ENCODE peak calls at places on chromosomes 6 and 20, in four cellular contexts. D is A549; U is cardiac muscle cell; T is effector memory CD4-positive, alpha-beta T cell. F is an unnamed sample.

GRCh38 chr6:151063339-151063738 is 176.4 kb upstream of the AKAP12 start:
- DNase-seq in D (no peak), U (peak), T (no peak), F (no peak)

GRCh38 chr6:31083742-31084354 is 28.5 kb downstream of the C6orf15 start:
- DNase-seq in D (peak), U (peak), T (no peak), F (peak)

GRCh38 chr6:17601389-17601703 is 1.2 kb downstream of the FAM8A1 start:
- DNase-seq in D (no peak), U (no peak), T (no peak), F (no peak)

GRCh38 chr20:46350201-46350985 is 42.1 kb upstream of the CDH22 start:
- DNase-seq in D (peak), U (peak), T (no peak), F (peak)

GRCh38 chr6:83053678-83054077 is 12.0 kb downstream of the UBE3D start:
- DNase-seq in D (no peak), U (no peak), T (no peak), F (no peak)

GRCh38 chr20:49916146-49917002 is 1.0 kb upstream of the SPATA2 start:
- DNase-seq in D (peak), U (no peak), T (no peak), F (peak)

GRCh38 chr6:154127638-154128037 is 88.6 kb downstream of the OPRM1 start:
- DNase-seq in D (no peak), U (no peak), T (no peak), F (peak)

GRCh38 chr20:44738779-44739477 is 6.7 kb upstream of the KCNK15 start:
- DNase-seq in D (peak), U (peak), T (peak), F (peak)

GRCh38 chr20:45044084-45044573 is 56.8 kb downstream of the KCNS1 start:
- DNase-seq in D (peak), U (peak), T (no peak), F (peak)

GRCh38 chr6:87139236-87139635 is 16.1 kb upstream of the ZNF292 start:
- DNase-seq in D (peak), U (peak), T (no peak), F (peak)

GRCh38 chr6:4220619-4221018 is 85.2 kb upstream of the ECI2 start:
- DNase-seq in D (no peak), U (peak), T (no peak), F (no peak)

GRCh38 chr6:53230775-53231467 is 82.3 kb upstream of the GCM1 start:
- DNase-seq in D (no peak), U (no peak), T (no peak), F (no peak)

GRCh38 chr20:45157977-45158376 is 16.7 kb upstream of the PI3 start:
- DNase-seq in D (peak), U (peak), T (no peak), F (no peak)

GRCh38 chr20:50722466-50723155 is 8.8 kb upstream of the PARD6B start:
- DNase-seq in D (no peak), U (no peak), T (no peak), F (no peak)

GRCh38 chr6:131909408-131910218 is 41.6 kb downstream of the CCN2 start:
- DNase-seq in D (peak), U (peak), T (peak), F (peak)

GRCh38 chr6:31652925-31653724 is 664 bp upstream of the BAG6 start:
- DNase-seq in D (no peak), U (no peak), T (no peak), F (peak)

GRCh38 chr20:58986968-58987517 is 6.0 kb downstream of the NELFCD start:
- DNase-seq in D (no peak), U (no peak), T (no peak), F (no peak)

GRCh38 chr6:33414592-33415271 is 3.2 kb downstream of the CUTA start:
- DNase-seq in D (no peak), U (no peak), T (no peak), F (peak)

GRCh38 chr20:7650481-7650880 is 289.8 kb downstream of the HAO1 start:
- DNase-seq in D (no peak), U (peak), T (no peak), F (no peak)

GRCh38 chr20:1965520-1966278 is 28.2 kb downstream of the PDYN start:
- DNase-seq in D (peak), U (peak), T (peak), F (peak)

GRCh38 chr6:143691155-143691554 is 13.4 kb downstream of the PHACTR2 start:
- DNase-seq in D (no peak), U (no peak), T (no peak), F (no peak)

GRCh38 chr6:65999288-65999791 is 292.3 kb upstream of the EYS start:
- DNase-seq in D (no peak), U (no peak), T (no peak), F (no peak)

GRCh38 chr20:52312131-52312729 is 120.7 kb upstream of the ZFP64 start:
- DNase-seq in D (peak), U (peak), T (no peak), F (peak)

GRCh38 chr6:170280689-170281045 is 10.2 kb downstream of the DLL1 start:
- DNase-seq in D (no peak), U (no peak), T (no peak), F (no peak)
- H3K4me3 ChIP-seq in D (peak), U (no peak), T (peak), F (no peak)

GRCh38 chr6:25410102-25410501 is 130.9 kb downstream of the CARMIL1 start:
- DNase-seq in D (no peak), U (no peak), T (no peak), F (no peak)
- H3K4me3 ChIP-seq in D (no peak), U (no peak), T (peak), F (no peak)

GRCh38 chr20:63574829-63575720 is 1.0 kb upstream of the HELZ2 start:
- DNase-seq in D (no peak), U (peak), T (no peak), F (no peak)
- H3K4me3 ChIP-seq in D (no peak), U (no peak), T (no peak), F (no peak)

DNA sequence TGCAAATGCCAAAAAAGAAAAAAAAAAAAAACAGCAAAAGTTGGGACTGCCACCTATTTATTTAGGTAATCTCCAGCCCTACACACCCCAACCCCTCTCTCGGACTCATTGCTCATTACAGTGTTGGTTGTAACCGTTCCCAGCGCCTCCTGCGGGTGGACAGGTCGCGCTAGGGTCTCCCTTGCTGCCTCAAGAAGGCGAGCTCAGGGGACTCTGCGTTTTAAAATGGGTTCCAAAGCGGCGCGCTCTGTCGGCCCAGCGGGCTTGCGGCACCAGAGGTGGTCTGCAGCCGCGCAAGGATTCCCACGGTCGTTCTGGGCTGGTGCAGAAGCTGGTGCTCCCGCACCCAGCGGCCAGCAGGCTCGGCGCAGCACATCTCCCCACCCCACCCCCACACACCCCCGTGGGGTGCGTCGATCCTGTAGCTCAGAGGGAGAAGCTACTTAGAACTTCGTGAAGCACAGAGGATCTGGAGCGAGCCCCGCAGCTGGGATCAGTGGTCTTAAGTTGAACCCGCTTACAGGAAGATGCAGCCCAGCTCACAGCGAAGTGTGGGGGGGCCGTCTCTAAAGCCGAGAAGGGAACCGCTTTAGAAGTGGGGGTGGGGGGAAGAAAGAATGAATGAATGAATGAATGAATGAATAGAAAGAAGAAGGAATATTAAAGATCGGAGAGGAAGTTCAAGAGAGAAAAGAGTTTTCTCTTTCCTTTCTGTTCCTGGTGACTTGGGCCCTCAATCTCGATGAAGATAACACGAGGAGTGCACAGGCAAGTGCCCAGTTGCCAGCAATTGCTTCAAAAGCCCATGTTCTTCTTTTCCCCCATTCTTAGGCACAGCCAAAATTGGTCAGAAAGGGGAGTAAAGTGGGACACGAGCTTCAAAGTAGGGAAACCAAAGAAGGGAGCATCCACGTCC is 766 bp downstream of the TFAP2A start:
- DNase-seq in D (peak), U (no peak), T (no peak), F (peak)
- H3K4me3 ChIP-seq in D (peak), U (no peak), T (no peak), F (peak)

GRCh38 chr20:63032861-63033634 is 26.3 kb upstream of the BHLHE23 start:
- DNase-seq in D (no peak), U (no peak), T (no peak), F (peak)
- H3K4me3 ChIP-seq in D (no peak), U (no peak), T (peak), F (no peak)

DNA sequence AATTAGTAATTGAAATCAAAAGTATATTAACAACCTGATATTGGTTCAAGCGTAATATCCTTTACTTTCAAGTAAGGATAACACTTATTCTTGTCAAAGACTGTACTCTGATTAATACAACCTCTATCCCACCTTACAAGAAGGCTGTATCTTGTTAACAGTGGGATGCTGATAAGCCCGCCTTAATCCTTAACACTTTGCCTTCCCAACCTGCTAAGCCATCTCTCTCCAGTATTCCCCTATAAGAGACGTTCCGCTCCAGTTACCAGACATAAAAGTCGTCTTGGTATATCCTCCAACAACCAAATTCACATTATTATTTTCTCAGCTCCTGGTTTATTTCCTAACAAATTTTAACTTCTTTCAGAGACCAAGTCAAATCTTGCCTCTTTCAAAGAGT is 2.0 kb downstream of the BTBD9 start:
- DNase-seq in D (no peak), U (no peak), T (no peak), F (no peak)
- H3K4me3 ChIP-seq in D (no peak), U (no peak), T (no peak), F (no peak)

DNA sequence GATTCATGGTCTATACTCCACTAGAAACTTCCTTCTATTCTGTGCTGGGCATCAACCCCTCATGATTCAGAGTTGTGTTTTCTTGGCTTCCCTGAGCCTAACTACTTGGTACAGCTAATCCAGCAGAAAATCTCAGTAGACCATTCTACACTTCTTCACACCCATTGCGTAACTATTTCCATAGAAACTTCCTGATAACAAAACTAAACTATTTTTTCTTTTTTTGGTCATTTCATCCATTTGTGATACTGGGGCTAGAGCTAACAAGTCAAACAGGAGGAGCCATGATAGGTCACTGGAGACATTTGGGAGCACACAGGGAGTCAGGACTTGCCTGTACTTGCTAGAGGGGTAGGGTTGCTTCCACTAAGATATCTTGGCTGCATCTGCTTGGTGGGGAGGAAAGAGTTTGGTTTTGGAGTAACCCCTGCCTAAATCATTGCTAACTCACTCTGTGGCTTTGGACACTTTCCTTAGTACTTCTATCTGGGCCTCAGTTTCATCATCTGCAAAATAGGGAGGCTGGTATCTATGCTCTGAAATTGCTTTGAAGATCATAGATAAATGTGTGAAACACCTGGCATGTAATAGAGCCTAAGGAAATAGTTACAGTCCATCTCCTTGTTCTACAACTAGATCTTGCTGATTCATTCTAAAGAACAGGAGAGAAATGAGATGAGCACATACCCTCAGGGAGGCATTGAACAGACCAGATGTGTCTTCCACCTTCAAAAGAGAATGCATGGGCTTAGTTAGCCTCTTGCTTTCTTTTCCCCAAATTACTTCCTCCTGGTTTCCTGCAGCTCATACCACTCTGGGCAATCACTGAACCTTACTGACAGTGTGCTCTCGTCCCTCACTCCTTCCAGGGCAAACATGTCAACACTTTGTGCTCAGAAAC is 127.9 kb upstream of the ADGRF1 start:
- DNase-seq in D (peak), U (peak), T (no peak), F (no peak)
- H3K4me3 ChIP-seq in D (no peak), U (no peak), T (no peak), F (no peak)

DNA sequence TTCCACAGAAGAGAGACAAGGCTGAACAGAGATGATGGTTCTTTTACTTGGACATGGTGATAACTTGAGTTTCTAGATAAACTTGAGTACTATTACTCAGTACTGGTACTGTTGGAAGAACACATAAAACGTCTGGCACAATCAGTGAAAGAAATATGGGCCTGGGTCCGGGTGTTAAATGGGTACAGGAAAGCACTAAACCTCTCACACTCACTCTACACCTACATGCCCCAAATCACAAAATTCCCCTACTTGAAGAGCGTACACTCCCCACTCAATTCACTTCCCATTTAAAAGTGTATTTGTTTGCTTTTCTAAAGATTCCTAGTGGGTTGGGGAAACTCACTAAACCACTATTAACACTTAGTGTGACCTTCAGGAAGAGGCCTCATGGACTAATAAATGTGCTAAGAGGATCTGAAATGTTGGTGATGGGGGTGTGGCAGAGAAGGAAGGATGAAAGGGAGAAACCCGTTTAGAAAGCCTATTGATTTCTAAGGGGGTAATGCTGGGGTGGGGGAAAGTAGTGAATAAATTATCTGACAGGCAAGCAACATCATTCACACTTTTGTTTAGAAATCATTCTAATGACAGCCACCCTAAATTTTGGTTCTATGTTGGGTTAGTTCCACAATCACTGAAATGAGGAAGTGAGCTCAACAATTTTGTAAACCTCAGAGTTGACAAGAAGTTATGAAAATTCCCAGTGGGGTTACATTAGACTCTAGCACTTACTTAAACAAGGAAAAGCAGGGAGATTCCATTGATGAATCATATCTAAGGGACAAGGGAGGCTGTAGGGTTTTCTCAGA is 222.6 kb upstream of the MARCKS start:
- DNase-seq in D (peak), U (peak), T (no peak), F (no peak)
- H3K4me3 ChIP-seq in D (no peak), U (no peak), T (no peak), F (no peak)

DNA sequence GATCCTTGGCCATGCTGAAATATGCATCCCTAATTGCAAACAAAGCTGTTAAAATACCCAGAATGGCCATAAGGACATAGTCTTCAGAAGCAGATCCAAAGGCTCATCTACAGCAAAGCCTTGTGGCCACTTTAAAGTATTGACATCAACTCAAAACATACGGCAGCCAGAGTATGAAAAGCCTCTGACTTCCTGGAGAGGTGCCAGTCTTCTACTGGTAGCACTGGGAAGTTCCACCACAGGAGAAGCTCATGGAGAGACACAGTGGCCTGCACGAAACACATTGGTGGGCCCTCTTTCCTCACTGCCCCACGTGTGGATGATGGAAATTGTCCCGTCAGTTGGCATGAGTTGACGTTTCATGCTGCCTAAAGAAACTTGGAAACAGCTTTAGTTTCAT is 202.6 kb upstream of the HEY2 start:
- DNase-seq in D (peak), U (peak), T (no peak), F (no peak)
- H3K4me3 ChIP-seq in D (no peak), U (no peak), T (no peak), F (no peak)

DNA sequence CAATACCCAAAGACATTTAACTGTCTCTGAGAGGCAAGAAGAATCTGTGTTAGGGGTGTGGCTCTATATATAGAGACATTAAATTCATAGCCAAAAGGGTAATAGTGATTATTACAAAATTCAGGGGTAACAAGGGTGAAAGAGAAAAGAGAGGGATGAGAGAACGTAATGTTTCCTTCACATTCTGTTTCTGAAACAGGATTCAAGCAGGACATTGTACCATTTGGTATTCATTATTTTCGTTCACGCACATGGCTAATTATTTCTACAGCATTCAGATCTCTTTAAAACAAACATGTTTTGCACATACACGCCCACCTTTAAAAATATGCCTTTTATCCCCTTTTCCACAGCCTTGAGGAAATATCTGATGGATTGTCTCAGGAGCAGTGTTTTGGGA is 122.7 kb downstream of the GMPR start:
- DNase-seq in D (no peak), U (no peak), T (no peak), F (no peak)
- H3K4me3 ChIP-seq in D (no peak), U (no peak), T (no peak), F (no peak)

F was measured in H7.